ENCODE peak calls at places on chromosomes 16 and 17, in six cellular contexts. M is stimulated activated CD4-positive, alpha-beta T cell treated with anti-CD3 and anti-CD28 coated beads, Interleukin-15, amount 100 ng/mL, for 1 hour; O is nephron progenitor cell; N is stimulated activated effector memory CD8-positive, alpha-beta T cell treated with anti-CD3 and anti-CD28 coated beads, Interleukin-12 subunit alpha, Interleukin-12 subunit beta, amount 100 ng/mL, for 72 hours; W is glutamatergic neuron; C is NCI-H2029 treated with DMSO at 0.1 percent for 48 hours. H is an unnamed sample.

GRCh38 chr16:51755039-51755501 is 604.0 kb upstream of the SALL1 start:
- DNase-seq in M (no peak), O (no peak), N (no peak), W (no peak), C (no peak), H (no peak)

GRCh38 chr17:65750678-65751077 is 189.2 kb upstream of the AXIN2 start:
- DNase-seq in M (peak; percentile 12), O (no peak), N (no peak), W (no peak), C (peak; percentile 51), H (no peak)

GRCh38 chr16:5065368-5065767 is 388 bp downstream of the C16orf89 start:
- DNase-seq in M (no peak), O (no peak), N (no peak), W (no peak), C (no peak), H (no peak)

GRCh38 chr16:28590384-28591340 is 6.2 kb downstream of the SULT1A2 start:
- DNase-seq in M (no peak), O (no peak), N (no peak), W (no peak), C (no peak), H (no peak)

GRCh38 chr17:44360826-44361225 is 2.8 kb downstream of the FAM171A2 start:
- DNase-seq in M (no peak), O (peak; percentile 70), N (no peak), W (no peak), C (no peak), H (no peak)

GRCh38 chr17:511833-512251 is 159.2 kb upstream of the RPH3AL start:
- DNase-seq in M (no peak), O (no peak), N (no peak), W (no peak), C (no peak), H (no peak)

GRCh38 chr17:30332057-30332542 is 1.8 kb downstream of the TMIGD1 start:
- DNase-seq in M (peak; percentile 20), O (no peak), N (no peak), W (no peak), C (no peak), H (no peak)

GRCh38 chr17:16313159-16314090 is 39.8 kb downstream of the CENPV start:
- DNase-seq in M (no peak), O (no peak), N (no peak), W (no peak), C (no peak), H (no peak)

GRCh38 chr17:57293077-57293476 is 36.8 kb downstream of the MSI2 start:
- DNase-seq in M (no peak), O (peak; percentile 43), N (no peak), W (no peak), C (no peak), H (no peak)

GRCh38 chr17:57915532-57915931 is 39.7 kb downstream of the CUEDC1 start:
- DNase-seq in M (no peak), O (peak; percentile 38), N (no peak), W (peak; percentile 41), C (no peak), H (no peak)

GRCh38 chr16:23826528-23827244 is 9.1 kb upstream of the PRKCB start:
- DNase-seq in M (no peak), O (no peak), N (no peak), W (no peak), C (no peak), H (peak; percentile 34)

GRCh38 chr17:68314916-68315535 is 23.7 kb downstream of the ARSG start:
- DNase-seq in M (no peak), O (no peak), N (no peak), W (no peak), C (no peak), H (no peak)

GRCh38 chr16:57637020-57637419 is 8.6 kb downstream of the ADGRG1 start:
- DNase-seq in M (no peak), O (no peak), N (no peak), W (no peak), C (no peak), H (no peak)

GRCh38 chr16:24409045-24409444 is 130.3 kb upstream of the RBBP6 start:
- DNase-seq in M (no peak), O (no peak), N (no peak), W (no peak), C (no peak), H (no peak)

GRCh38 chr17:35725058-35725457 is 6.4 kb upstream of the RASL10B start:
- DNase-seq in M (no peak), O (no peak), N (no peak), W (no peak), C (no peak), H (no peak)

GRCh38 chr17:30225919-30226553 is 9.5 kb downstream of the SLC6A4 start:
- DNase-seq in M (no peak), O (no peak), N (no peak), W (no peak), C (no peak), H (no peak)

GRCh38 chr17:32558997-32559650 is 72.3 kb downstream of the CDK5R1 start:
- DNase-seq in M (no peak), O (no peak), N (no peak), W (no peak), C (no peak), H (peak; percentile 64)

GRCh38 chr17:81160747-81161453 is 4.4 kb upstream of the PVALEF start:
- DNase-seq in M (no peak), O (no peak), N (no peak), W (peak; percentile 22), C (no peak), H (no peak)

GRCh38 chr16:15032547-15033308 is 23.1 kb downstream of the NTAN1 start:
- DNase-seq in M (no peak), O (no peak), N (no peak), W (no peak), C (no peak), H (no peak)

GRCh38 chr16:85733839-85734170 is 17.1 kb downstream of the C16orf74 start:
- DNase-seq in M (no peak), O (peak; percentile 68), N (no peak), W (peak; percentile 69), C (no peak), H (no peak)

GRCh38 chr17:34502426-34502825 is 77.0 kb upstream of the TMEM132E start:
- DNase-seq in M (no peak), O (no peak), N (no peak), W (no peak), C (no peak), H (no peak)

H was measured in GM19239.